ENCODE peak calls at places on chromosomes 5 and 9, in five cellular contexts. O is PC-9, R is fibroblast of mammary gland, E is psoas muscle, N is Caco-2. U is an unnamed sample.

GRCh38 chr9:136902259-136902821 is 16.0 kb downstream of the TRAF2 start:
- DNase-seq in O (peak), R (peak), E (peak), N (peak), U (no peak)

GRCh38 chr9:115085773-115086377 is 32.1 kb downstream of the TNC start:
- DNase-seq in O (no peak), R (no peak), E (no peak), N (no peak), U (no peak)

GRCh38 chr5:67166460-67166871 is 30.1 kb downstream of the CD180 start:
- DNase-seq in O (no peak), R (no peak), E (peak), N (no peak), U (no peak)

GRCh38 chr9:119050281-119050680 is 319.0 kb downstream of the BRINP1 start:
- DNase-seq in O (no peak), R (peak), E (no peak), N (no peak), U (no peak)

GRCh38 chr9:79611091-79611614 is 39.4 kb downstream of the TLE4 start:
- DNase-seq in O (no peak), R (peak), E (no peak), N (no peak), U (peak)

GRCh38 chr5:76408104-76408644 is 5.1 kb downstream of the IQGAP2 start:
- DNase-seq in O (no peak), R (no peak), E (no peak), N (no peak), U (no peak)

GRCh38 chr9:34362614-34363013 is 14.1 kb downstream of the MYORG start:
- DNase-seq in O (no peak), R (no peak), E (no peak), N (no peak), U (no peak)

GRCh38 chr5:118125687-118126086 is 862.7 kb downstream of the DTWD2 start:
- DNase-seq in O (no peak), R (no peak), E (no peak), N (no peak), U (peak)

GRCh38 chr5:9112520-9113291 is 433.2 kb downstream of the SEMA5A start:
- DNase-seq in O (no peak), R (no peak), E (no peak), N (no peak), U (no peak)

GRCh38 chr9:89661391-89661949 is 56.7 kb downstream of the GADD45G start:
- DNase-seq in O (no peak), R (no peak), E (no peak), N (peak), U (no peak)

GRCh38 chr5:12837592-12837991 is 933.3 kb upstream of the CTNND2 start:
- DNase-seq in O (no peak), R (no peak), E (no peak), N (no peak), U (no peak)

GRCh38 chr9:37859043-37859442 is 44.9 kb downstream of the SLC25A51 start:
- DNase-seq in O (no peak), R (peak), E (no peak), N (no peak), U (no peak)

GRCh38 chr5:154111214-154111613 is 72.4 kb downstream of the MFAP3 start:
- DNase-seq in O (no peak), R (no peak), E (no peak), N (no peak), U (no peak)

GRCh38 chr5:15807861-15808260 is 307.9 kb downstream of the FBXL7 start:
- DNase-seq in O (no peak), R (peak), E (peak), N (no peak), U (peak)

GRCh38 chr9:117414220-117414905 is 494 bp downstream of the ASTN2 start:
- DNase-seq in O (no peak), R (peak), E (peak), N (peak), U (no peak)

GRCh38 chr5:35417040-35417439 is 186.8 kb upstream of the PRLR start:
- DNase-seq in O (no peak), R (no peak), E (no peak), N (peak), U (no peak)

GRCh38 chr5:84014966-84015365 is 294.3 kb upstream of the HAPLN1 start:
- DNase-seq in O (no peak), R (no peak), E (no peak), N (no peak), U (no peak)

GRCh38 chr5:34709861-34710673 is 53.9 kb downstream of the RAI14 start:
- DNase-seq in O (peak), R (peak), E (no peak), N (no peak), U (peak)

GRCh38 chr5:175878021-175878420 is 6.6 kb downstream of the CPLX2 start:
- DNase-seq in O (no peak), R (no peak), E (no peak), N (no peak), U (no peak)

GRCh38 chr9:124285903-124286291 is 28.1 kb downstream of the NEK6 start:
- DNase-seq in O (no peak), R (peak), E (peak), N (no peak), U (peak)

GRCh38 chr9:38039090-38039906 is 29.7 kb downstream of the SHB start:
- DNase-seq in O (peak), R (no peak), E (no peak), N (no peak), U (no peak)

GRCh38 chr5:56534102-56534501 is 281.2 kb upstream of the MAP3K1 start:
- DNase-seq in O (peak), R (no peak), E (no peak), N (peak), U (no peak)

GRCh38 chr5:132136906-132137305 is 63.3 kb downstream of the CSF2 start:
- DNase-seq in O (no peak), R (peak), E (no peak), N (no peak), U (peak)

GRCh38 chr9:69748304-69748703 is 11.5 kb downstream of the PTAR1 start:
- DNase-seq in O (no peak), R (no peak), E (no peak), N (no peak), U (no peak)

GRCh38 chr5:4093970-4094369 is 498.3 kb downstream of the IRX1 start:
- DNase-seq in O (no peak), R (no peak), E (no peak), N (no peak), U (no peak)

DNA sequence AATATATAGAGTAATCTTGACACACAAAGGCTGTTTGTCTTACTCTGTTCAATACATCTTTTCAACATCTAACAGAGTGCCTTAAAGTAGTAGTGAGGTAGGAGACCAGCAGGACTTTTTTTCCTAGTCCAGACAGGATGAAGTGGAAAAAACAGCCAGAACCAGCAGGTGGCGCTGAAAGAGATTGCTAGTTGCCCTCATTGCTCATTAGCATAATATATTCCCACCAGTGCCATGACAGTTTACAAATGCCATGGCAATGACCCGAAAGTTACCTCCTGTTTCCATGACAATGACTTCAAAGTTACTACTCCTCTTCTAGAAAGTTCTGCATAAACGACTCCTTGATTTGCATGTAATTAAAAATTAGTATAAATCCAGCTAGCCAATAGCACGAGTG is 387.4 kb downstream of the ACTL7B start:
- DNase-seq in O (peak), R (peak), E (peak), N (peak), U (no peak)
- TF ChIP-seq CTCF in O (peak), R (peak), E (peak), N (peak), U (peak)

GRCh38 chr5:22850981-22851380 is 2.2 kb downstream of the CDH12 start:
- DNase-seq in O (no peak), R (no peak), E (no peak), N (no peak), U (no peak)

GRCh38 chr5:22855824-22856223 is 2.7 kb upstream of the CDH12 start:
- DNase-seq in O (no peak), R (no peak), E (no peak), N (no peak), U (no peak)

DNA sequence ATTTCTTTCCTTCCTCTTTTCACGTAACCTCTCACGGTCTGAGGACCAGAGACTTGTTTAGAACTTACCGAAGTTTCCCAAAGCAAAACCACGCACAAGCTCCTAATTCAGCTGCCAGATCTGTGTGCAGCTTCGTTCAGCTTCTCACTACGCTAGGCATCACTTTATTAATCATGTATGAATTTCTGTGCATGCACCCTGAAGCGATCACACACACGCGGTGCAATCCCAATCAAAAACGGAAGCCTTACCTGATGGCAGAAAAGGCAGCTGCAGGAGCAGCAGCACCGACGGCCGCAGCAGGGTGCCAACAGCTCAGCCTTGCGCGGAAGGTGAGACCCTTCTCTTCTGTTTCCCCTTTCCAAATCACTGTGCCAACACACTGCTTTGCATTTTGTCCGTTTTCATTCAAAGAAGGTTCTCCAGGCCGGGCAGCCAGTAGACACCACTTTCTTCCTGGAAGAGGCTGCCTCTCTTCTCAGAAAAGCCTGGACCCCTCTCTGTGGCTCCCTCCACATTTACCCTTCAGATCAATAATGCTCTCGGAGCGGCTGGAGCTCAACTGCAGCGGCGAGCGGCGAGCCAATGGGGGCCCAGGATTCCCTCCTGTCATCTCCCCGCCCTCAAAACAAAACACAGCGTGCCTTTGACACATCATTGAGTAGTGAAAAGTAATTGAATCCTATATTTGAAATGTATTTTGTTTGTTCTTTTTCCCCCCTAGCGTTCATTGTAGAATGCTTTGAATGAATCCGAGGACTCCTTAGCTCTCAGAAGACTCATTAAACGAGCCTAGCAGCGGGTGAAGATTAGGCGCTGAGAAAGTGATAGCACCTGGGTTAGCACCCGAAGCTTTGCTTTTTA is at the start of gene CDH12:
- DNase-seq in O (peak), R (no peak), E (no peak), N (no peak), U (no peak)
- H3K4me3 ChIP-seq in O (no peak), R (no peak), E (peak), N (no peak), U (peak)

GRCh38 chr5:141330299-141331080 is at the start of gene PCDHGA1:
- DNase-seq in O (peak), R (peak), E (no peak), N (no peak), U (no peak)
- TF ChIP-seq CTCF in O (peak), R (peak), E (peak), N (peak), U (peak)

GRCh38 chr5:33409435-33410146 is 31.2 kb upstream of the TARS1 start:
- DNase-seq in O (no peak), R (peak), E (peak), N (no peak), U (no peak)
- H3K4me3 ChIP-seq in O (no peak), R (no peak), E (no peak), N (no peak), U (no peak)

U was measured in astrocyte of the cerebellum.